ENCODE peak calls at places on chromosomes 2 and 18, in four cellular contexts. One of them, this sample, is unnamed.

GRCh38 chr18:21146016-21146415 is 34.4 kb upstream of the ROCK1 start:
- DNase-seq in NCI-H82: no peak
- DNase-seq in MV-4-11: peak
- DNase-seq in cardiac muscle cell: no peak
- DNase-seq in this sample: no peak

GRCh38 chr2:24021122-24021998 is 11.5 kb downstream of the MFSD2B start:
- DNase-seq in NCI-H82: peak
- DNase-seq in MV-4-11: no peak
- DNase-seq in cardiac muscle cell: peak
- DNase-seq in this sample: no peak

GRCh38 chr2:230981704-230982103 is 14.2 kb upstream of the SPATA3 start:
- DNase-seq in NCI-H82: no peak
- DNase-seq in MV-4-11: no peak
- DNase-seq in cardiac muscle cell: no peak
- DNase-seq in this sample: no peak

GRCh38 chr2:200567932-200568331 is 17.9 kb upstream of the AOX1 start:
- DNase-seq in NCI-H82: no peak
- DNase-seq in MV-4-11: no peak
- DNase-seq in cardiac muscle cell: no peak
- DNase-seq in this sample: no peak

GRCh38 chr2:28359222-28360065 is 33.2 kb upstream of the FOSL2 start:
- DNase-seq in NCI-H82: no peak
- DNase-seq in MV-4-11: peak
- DNase-seq in cardiac muscle cell: no peak
- DNase-seq in this sample: no peak

GRCh38 chr2:223772363-223772762 is 65.0 kb downstream of the AP1S3 start:
- DNase-seq in NCI-H82: peak
- DNase-seq in MV-4-11: no peak
- DNase-seq in cardiac muscle cell: no peak
- DNase-seq in this sample: no peak

GRCh38 chr2:183284606-183285005 is 160.4 kb downstream of the NUP35 start:
- DNase-seq in NCI-H82: no peak
- DNase-seq in MV-4-11: no peak
- DNase-seq in cardiac muscle cell: no peak
- DNase-seq in this sample: no peak

GRCh38 chr2:207875473-207876212 is 105.9 kb upstream of the FZD5 start:
- DNase-seq in NCI-H82: no peak
- DNase-seq in MV-4-11: no peak
- DNase-seq in cardiac muscle cell: no peak
- DNase-seq in this sample: no peak

GRCh38 chr18:23468753-23469459 is 15.8 kb downstream of the RIOK3 start:
- DNase-seq in NCI-H82: no peak
- DNase-seq in MV-4-11: no peak
- DNase-seq in cardiac muscle cell: no peak
- DNase-seq in this sample: no peak

GRCh38 chr2:31334311-31335026 is 80.1 kb downstream of the XDH start:
- DNase-seq in NCI-H82: no peak
- DNase-seq in MV-4-11: no peak
- DNase-seq in cardiac muscle cell: no peak
- DNase-seq in this sample: no peak

GRCh38 chr2:22536131-22536530 is 848.8 kb upstream of the KLHL29 start:
- DNase-seq in NCI-H82: no peak
- DNase-seq in MV-4-11: no peak
- DNase-seq in cardiac muscle cell: no peak
- DNase-seq in this sample: no peak

GRCh38 chr2:239169311-239170048 is 231.3 kb downstream of the HDAC4 start:
- DNase-seq in NCI-H82: no peak
- DNase-seq in MV-4-11: no peak
- DNase-seq in cardiac muscle cell: no peak
- DNase-seq in this sample: no peak

GRCh38 chr18:48222118-48222517 is 187.1 kb downstream of the ZBTB7C start:
- DNase-seq in NCI-H82: peak
- DNase-seq in MV-4-11: peak
- DNase-seq in cardiac muscle cell: peak
- DNase-seq in this sample: no peak

GRCh38 chr18:35409921-35410320 is 32.8 kb upstream of the ZNF396 start:
- DNase-seq in NCI-H82: no peak
- DNase-seq in MV-4-11: no peak
- DNase-seq in cardiac muscle cell: no peak
- DNase-seq in this sample: no peak

GRCh38 chr18:12278153-12278764 is 24.1 kb downstream of the CIDEA start:
- DNase-seq in NCI-H82: no peak
- DNase-seq in MV-4-11: no peak
- DNase-seq in cardiac muscle cell: no peak
- DNase-seq in this sample: no peak

GRCh38 chr2:27290571-27290970 is 8.3 kb downstream of the TRIM54 start:
- DNase-seq in NCI-H82: no peak
- DNase-seq in MV-4-11: peak
- DNase-seq in cardiac muscle cell: no peak
- DNase-seq in this sample: no peak

GRCh38 chr2:1742680-1743395 is 1.5 kb downstream of the PXDN start:
- DNase-seq in NCI-H82: no peak
- DNase-seq in MV-4-11: no peak
- DNase-seq in cardiac muscle cell: peak
- DNase-seq in this sample: peak

GRCh38 chr2:235095569-235095968 is 143.8 kb downstream of the SH3BP4 start:
- DNase-seq in NCI-H82: no peak
- DNase-seq in MV-4-11: no peak
- DNase-seq in cardiac muscle cell: no peak
- DNase-seq in this sample: no peak

GRCh38 chr2:157336137-157336721 is 10.6 kb upstream of the ERMN start:
- DNase-seq in NCI-H82: peak
- DNase-seq in MV-4-11: peak
- DNase-seq in cardiac muscle cell: peak
- DNase-seq in this sample: peak

GRCh38 chr2:65818873-65819451 is 386.6 kb upstream of the SPRED2 start:
- DNase-seq in NCI-H82: no peak
- DNase-seq in MV-4-11: no peak
- DNase-seq in cardiac muscle cell: peak
- DNase-seq in this sample: no peak

GRCh38 chr2:239299218-239299939 is 101.4 kb downstream of the HDAC4 start:
- DNase-seq in NCI-H82: no peak
- DNase-seq in MV-4-11: no peak
- DNase-seq in cardiac muscle cell: no peak
- DNase-seq in this sample: no peak

GRCh38 chr2:196514641-196515040 is 124.9 kb upstream of the CCDC150 start:
- DNase-seq in NCI-H82: no peak
- DNase-seq in MV-4-11: no peak
- DNase-seq in cardiac muscle cell: no peak
- DNase-seq in this sample: no peak

GRCh38 chr2:175437167-175437566 is 255.7 kb upstream of the ATP5MC3 start:
- DNase-seq in NCI-H82: no peak
- DNase-seq in MV-4-11: no peak
- DNase-seq in cardiac muscle cell: no peak
- DNase-seq in this sample: no peak

GRCh38 chr2:27715318-27716165 is 51.9 kb downstream of the SLC4A1AP start:
- DNase-seq in NCI-H82: no peak
- DNase-seq in MV-4-11: no peak
- DNase-seq in cardiac muscle cell: peak
- DNase-seq in this sample: peak

GRCh38 chr2:119311371-119311770 is 55.3 kb downstream of the C2orf76 start:
- DNase-seq in NCI-H82: peak
- DNase-seq in MV-4-11: no peak
- DNase-seq in cardiac muscle cell: peak
- DNase-seq in this sample: no peak

GRCh38 chr18:23194150-23194968 is 59.1 kb downstream of the CABLES1 start:
- DNase-seq in NCI-H82: no peak
- DNase-seq in MV-4-11: no peak
- DNase-seq in cardiac muscle cell: no peak
- DNase-seq in this sample: no peak

GRCh38 chr2:86038291-86039081 is 67.2 kb downstream of the POLR1A start:
- DNase-seq in NCI-H82: no peak
- DNase-seq in MV-4-11: peak
- DNase-seq in cardiac muscle cell: no peak
- DNase-seq in this sample: no peak

GRCh38 chr2:174888646-174889271 is 116.4 kb downstream of the CHN1 start:
- DNase-seq in NCI-H82: peak
- DNase-seq in MV-4-11: no peak
- DNase-seq in cardiac muscle cell: peak
- DNase-seq in this sample: no peak

GRCh38 chr2:27306657-27307544 is 1.3 kb downstream of the UCN start:
- DNase-seq in NCI-H82: no peak
- DNase-seq in MV-4-11: no peak
- DNase-seq in cardiac muscle cell: no peak
- DNase-seq in this sample: peak

GRCh38 chr2:188776634-188777033 is 197.5 kb upstream of the COL3A1 start:
- DNase-seq in NCI-H82: peak
- DNase-seq in MV-4-11: no peak
- DNase-seq in cardiac muscle cell: no peak
- DNase-seq in this sample: peak

GRCh38 chr2:168030862-168031624 is 216.4 kb downstream of the STK39 start:
- DNase-seq in NCI-H82: peak
- DNase-seq in MV-4-11: no peak
- DNase-seq in cardiac muscle cell: no peak
- DNase-seq in this sample: peak

GRCh38 chr2:61478086-61478485 is 7.2 kb upstream of the USP34 start:
- DNase-seq in NCI-H82: no peak
- DNase-seq in MV-4-11: no peak
- DNase-seq in cardiac muscle cell: no peak
- DNase-seq in this sample: no peak

GRCh38 chr2:232781765-232782164 is 5.4 kb upstream of the KCNJ13 start:
- DNase-seq in NCI-H82: no peak
- DNase-seq in MV-4-11: peak
- DNase-seq in cardiac muscle cell: no peak
- DNase-seq in this sample: peak

GRCh38 chr18:24427484-24427883 is 1.0 kb downstream of the IMPACT start:
- DNase-seq in NCI-H82: peak
- DNase-seq in MV-4-11: peak
- DNase-seq in cardiac muscle cell: no peak
- DNase-seq in this sample: peak

GRCh38 chr2:216183459-216183858 is 74.3 kb downstream of the XRCC5 start:
- DNase-seq in NCI-H82: no peak
- DNase-seq in MV-4-11: peak
- DNase-seq in cardiac muscle cell: no peak
- DNase-seq in this sample: no peak

GRCh38 chr2:71785550-71785951 is 332.2 kb downstream of the DYSF start:
- DNase-seq in NCI-H82: no peak
- DNase-seq in MV-4-11: no peak
- DNase-seq in cardiac muscle cell: no peak
- DNase-seq in this sample: no peak

GRCh38 chr2:207530160-207531023 is 630 bp downstream of the CREB1 start:
- DNase-seq in NCI-H82: peak
- DNase-seq in MV-4-11: peak
- DNase-seq in cardiac muscle cell: peak
- DNase-seq in this sample: no peak

GRCh38 chr2:234795974-234796690 is 155.7 kb upstream of the SH3BP4 start:
- DNase-seq in NCI-H82: no peak
- DNase-seq in MV-4-11: no peak
- DNase-seq in cardiac muscle cell: no peak
- DNase-seq in this sample: no peak